ENCODE peak calls at places on chromosomes 12 and 14, in seven cellular contexts. R is upper lobe of right lung, K is lower lobe of right lung, U is pancreas, C is ovary, X is A549, P is esophagus squamous epithelium. Y is an unnamed sample.

GRCh38 chr12:88127855-88128254 is 14.0 kb downstream of the CEP290 start:
- DNase-seq in R (no peak), K (no peak), U (no peak), C (no peak), X (no peak), P (no peak), Y (no peak)

GRCh38 chr12:111276189-111276588 is 92.7 kb downstream of the PHETA1 start:
- DNase-seq in R (no peak), K (no peak), U (no peak), C (no peak), X (no peak), P (no peak), Y (no peak)

GRCh38 chr12:108811411-108812185 is 45.8 kb downstream of the SSH1 start:
- DNase-seq in R (no peak), K (no peak), U (peak; percentile 47), C (no peak), X (no peak), P (no peak), Y (no peak)

GRCh38 chr12:31599053-31599452 is 8.1 kb upstream of the DENND5B start:
- DNase-seq in R (no peak), K (no peak), U (no peak), C (no peak), X (no peak), P (no peak), Y (no peak)

GRCh38 chr12:27571463-27571862 is 47.5 kb downstream of the PPFIBP1 start:
- DNase-seq in R (no peak), K (no peak), U (no peak), C (no peak), X (no peak), P (no peak), Y (no peak)

GRCh38 chr14:73824116-73824515 is 27.5 kb upstream of the PTGR2 start:
- DNase-seq in R (no peak), K (no peak), U (no peak), C (no peak), X (no peak), P (no peak), Y (no peak)

GRCh38 chr14:68000516-68000915 is 180.9 kb downstream of the RAD51B start:
- DNase-seq in R (no peak), K (no peak), U (no peak), C (no peak), X (no peak), P (no peak), Y (no peak)

GRCh38 chr14:91063119-91063518 is 2.7 kb upstream of the RPS6KA5 start:
- DNase-seq in R (no peak), K (no peak), U (no peak), C (no peak), X (no peak), P (no peak), Y (no peak)

GRCh38 chr14:24064091-24064795 is 7.1 kb upstream of the CPNE6 start:
- DNase-seq in R (peak; percentile 37), K (no peak), U (peak; percentile 42), C (no peak), X (no peak), P (no peak), Y (no peak)

GRCh38 chr12:23950011-23950774 is 723 bp upstream of the SOX5 start:
- DNase-seq in R (peak; percentile 50), K (no peak), U (no peak), C (peak; percentile 13), X (no peak), P (no peak), Y (peak; percentile 26)

GRCh38 chr12:88471641-88472040 is 108.6 kb downstream of the KITLG start:
- DNase-seq in R (no peak), K (no peak), U (no peak), C (no peak), X (no peak), P (no peak), Y (peak; percentile 57)

GRCh38 chr12:661720-662486 is 1.3 kb downstream of the NINJ2 start:
- DNase-seq in R (no peak), K (no peak), U (no peak), C (peak; percentile 24), X (no peak), P (no peak), Y (peak; percentile 63)

GRCh38 chr14:61280526-61281185 is 482 bp downstream of the TMEM30B start:
- DNase-seq in R (peak; percentile 89), K (peak; percentile 82), U (peak; percentile 92), C (peak; percentile 46), X (peak; percentile 68), P (no peak), Y (peak; percentile 93)

GRCh38 chr12:70448371-70448770 is 82.3 kb downstream of the KCNMB4 start:
- DNase-seq in R (no peak), K (no peak), U (no peak), C (no peak), X (no peak), P (no peak), Y (no peak)

GRCh38 chr14:38412654-38413053 is 156.8 kb upstream of the CLEC14A start:
- DNase-seq in R (no peak), K (no peak), U (no peak), C (no peak), X (no peak), P (no peak), Y (peak; percentile 24)

GRCh38 chr14:23881292-23881691 is 72.3 kb upstream of the DHRS4 start:
- DNase-seq in R (no peak), K (no peak), U (no peak), C (no peak), X (no peak), P (no peak), Y (no peak)

GRCh38 chr14:73173092-73173735 is 36.9 kb downstream of the PSEN1 start:
- DNase-seq in R (no peak), K (no peak), U (no peak), C (no peak), X (peak; percentile 18), P (no peak), Y (no peak)

GRCh38 chr14:105882626-105883025 is 356.2 kb downstream of the TMEM121 start:
- DNase-seq in R (peak; percentile 46), K (peak; percentile 13), U (peak; percentile 39), C (peak; percentile 2), X (no peak), P (no peak), Y (peak; percentile 25)

GRCh38 chr12:2412305-2412643 is 359.5 kb downstream of the CACNA1C start:
- DNase-seq in R (no peak), K (no peak), U (no peak), C (no peak), X (no peak), P (no peak), Y (no peak)

GRCh38 chr12:62895351-62895750 is 39.6 kb downstream of the PPM1H start:
- DNase-seq in R (no peak), K (no peak), U (no peak), C (no peak), X (no peak), P (no peak), Y (no peak)

GRCh38 chr12:62893276-62893675 is 41.7 kb downstream of the PPM1H start:
- DNase-seq in R (no peak), K (no peak), U (no peak), C (no peak), X (no peak), P (no peak), Y (no peak)

GRCh38 chr12:62886796-62887195 is 48.2 kb downstream of the PPM1H start:
- DNase-seq in R (no peak), K (no peak), U (no peak), C (no peak), X (no peak), P (no peak), Y (no peak)

GRCh38 chr12:62891805-62892549 is 43.0 kb downstream of the PPM1H start:
- DNase-seq in R (no peak), K (no peak), U (no peak), C (no peak), X (no peak), P (no peak), Y (no peak)
- H3K27ac ChIP-seq in R (no peak overlapping the region), K (no peak overlapping the region), U (no peak overlapping the region), C (no peak overlapping the region), X (no peak overlapping the region), P (no peak overlapping the region), Y (no peak overlapping the region)

GRCh38 chr12:106137456-106138278 is 1.1 kb downstream of the NUAK1 start:
- DNase-seq in R (no peak), K (no peak), U (no peak), C (no peak), X (no peak), P (no peak), Y (no peak)
- H3K27ac ChIP-seq in R (peak overlapping the region; percentile 83), K (peak overlapping the region; percentile 88), U (no peak overlapping the region), C (peak overlapping the region; percentile 95), X (peak overlapping the region; percentile 99), P (peak overlapping the region; percentile 80), Y (peak overlapping the region; percentile 91)

GRCh38 chr12:13386269-13387039 is 189.9 kb downstream of the EMP1 start:
- DNase-seq in R (no peak), K (no peak), U (no peak), C (no peak), X (no peak), P (no peak), Y (no peak)
- H3K27ac ChIP-seq in R (no peak overlapping the region), K (no peak overlapping the region), U (no peak overlapping the region), C (no peak overlapping the region), X (no peak overlapping the region), P (no peak overlapping the region), Y (no peak overlapping the region)

GRCh38 chr12:101919447-101919846 is 42.1 kb downstream of the DRAM1 start:
- DNase-seq in R (no peak), K (no peak), U (no peak), C (no peak), X (no peak), P (no peak), Y (no peak)

GRCh38 chr12:101924647-101925046 is 47.3 kb downstream of the DRAM1 start:
- DNase-seq in R (no peak), K (no peak), U (no peak), C (peak; percentile 47), X (peak; percentile 28), P (no peak), Y (no peak)

GRCh38 chr12:101923049-101923718 is 45.8 kb downstream of the DRAM1 start:
- DNase-seq in R (no peak), K (no peak), U (no peak), C (no peak), X (no peak), P (no peak), Y (no peak)

GRCh38 chr12:101925352-101925751 is 48.0 kb downstream of the DRAM1 start:
- DNase-seq in R (no peak), K (peak; percentile 54), U (no peak), C (peak; percentile 45), X (peak; percentile 18), P (no peak), Y (peak; percentile 77)

GRCh38 chr12:101920906-101921305 is 43.5 kb downstream of the DRAM1 start:
- DNase-seq in R (no peak), K (no peak), U (no peak), C (no peak), X (no peak), P (no peak), Y (no peak)
- H3K27ac ChIP-seq in R (no peak overlapping the region), K (no peak overlapping the region), U (no peak overlapping the region), C (no peak overlapping the region), X (no peak overlapping the region), P (no peak overlapping the region), Y (no peak overlapping the region)